ENCODE peak calls at places on chromosomes 3 and 15, in nine cellular contexts. One of them, this sample, is unnamed.

GRCh38 chr3:73768594-73769308 is 144.0 kb upstream of the PDZRN3 start:
- DNase-seq in adrenal gland: no peak
- DNase-seq in CD4-positive, alpha-beta T cell: no peak
- DNase-seq in RWPE1: no peak
- DNase-seq in foreskin fibroblast: peak
- DNase-seq in WTC11: no peak
- DNase-seq in GM13976: no peak
- DNase-seq in epithelial cell of esophagus: no peak
- DNase-seq in endothelial cell: no peak
- DNase-seq in this sample: no peak

GRCh38 chr3:183267140-183267539 is 14.1 kb downstream of the B3GNT5 start:
- DNase-seq in RWPE1: no peak
- DNase-seq in epithelial cell of esophagus: no peak
- DNase-seq in WTC11: no peak
- DNase-seq in endothelial cell: no peak
- DNase-seq in CD4-positive, alpha-beta T cell: no peak
- DNase-seq in adrenal gland: no peak
- DNase-seq in GM13976: no peak
- DNase-seq in foreskin fibroblast: no peak
- DNase-seq in this sample: no peak

GRCh38 chr3:53328750-53329149 is 18.6 kb downstream of the DCP1A start:
- DNase-seq in CD4-positive, alpha-beta T cell: no peak
- DNase-seq in adrenal gland: peak
- DNase-seq in foreskin fibroblast: no peak
- DNase-seq in endothelial cell: no peak
- DNase-seq in GM13976: no peak
- DNase-seq in epithelial cell of esophagus: no peak
- DNase-seq in RWPE1: no peak
- DNase-seq in WTC11: no peak
- DNase-seq in this sample: no peak

GRCh38 chr15:70486451-70487379 is 276.6 kb downstream of the UACA start:
- DNase-seq in GM13976: peak
- DNase-seq in RWPE1: peak
- DNase-seq in WTC11: no peak
- DNase-seq in CD4-positive, alpha-beta T cell: no peak
- DNase-seq in endothelial cell: no peak
- DNase-seq in foreskin fibroblast: no peak
- DNase-seq in adrenal gland: peak
- DNase-seq in epithelial cell of esophagus: peak
- DNase-seq in this sample: peak

GRCh38 chr15:70114226-70114625 is 16.5 kb upstream of the TLE3 start:
- DNase-seq in endothelial cell: no peak
- DNase-seq in adrenal gland: no peak
- DNase-seq in foreskin fibroblast: no peak
- DNase-seq in WTC11: no peak
- DNase-seq in RWPE1: no peak
- DNase-seq in GM13976: no peak
- DNase-seq in CD4-positive, alpha-beta T cell: no peak
- DNase-seq in epithelial cell of esophagus: no peak
- DNase-seq in this sample: no peak

GRCh38 chr3:135337176-135337575 is 542.1 kb downstream of the EPHB1 start:
- DNase-seq in adrenal gland: no peak
- DNase-seq in WTC11: no peak
- DNase-seq in foreskin fibroblast: no peak
- DNase-seq in endothelial cell: no peak
- DNase-seq in GM13976: no peak
- DNase-seq in RWPE1: no peak
- DNase-seq in epithelial cell of esophagus: no peak
- DNase-seq in CD4-positive, alpha-beta T cell: no peak
- DNase-seq in this sample: no peak

GRCh38 chr3:158839966-158840365 is 38.1 kb downstream of the MFSD1 start:
- DNase-seq in WTC11: no peak
- DNase-seq in foreskin fibroblast: no peak
- DNase-seq in RWPE1: no peak
- DNase-seq in GM13976: no peak
- DNase-seq in endothelial cell: no peak
- DNase-seq in epithelial cell of esophagus: no peak
- DNase-seq in CD4-positive, alpha-beta T cell: no peak
- DNase-seq in adrenal gland: no peak
- DNase-seq in this sample: no peak

GRCh38 chr3:140777631-140778030 is 99.8 kb downstream of the TRIM42 start:
- DNase-seq in endothelial cell: no peak
- DNase-seq in epithelial cell of esophagus: no peak
- DNase-seq in CD4-positive, alpha-beta T cell: no peak
- DNase-seq in RWPE1: no peak
- DNase-seq in GM13976: no peak
- DNase-seq in foreskin fibroblast: no peak
- DNase-seq in WTC11: no peak
- DNase-seq in adrenal gland: no peak
- DNase-seq in this sample: no peak

GRCh38 chr3:66836363-66837152 is 161.5 kb upstream of the KBTBD8 start:
- DNase-seq in adrenal gland: no peak
- DNase-seq in GM13976: no peak
- DNase-seq in epithelial cell of esophagus: peak
- DNase-seq in foreskin fibroblast: peak
- DNase-seq in CD4-positive, alpha-beta T cell: no peak
- DNase-seq in WTC11: no peak
- DNase-seq in endothelial cell: no peak
- DNase-seq in RWPE1: no peak
- DNase-seq in this sample: no peak

GRCh38 chr3:152258448-152259302 is 10.1 kb upstream of the MBNL1 start:
- DNase-seq in endothelial cell: no peak
- DNase-seq in WTC11: no peak
- DNase-seq in foreskin fibroblast: peak
- DNase-seq in epithelial cell of esophagus: peak
- DNase-seq in adrenal gland: peak
- DNase-seq in GM13976: no peak
- DNase-seq in CD4-positive, alpha-beta T cell: peak
- DNase-seq in RWPE1: peak
- DNase-seq in this sample: peak

GRCh38 chr3:127760361-127760760 is 62.0 kb downstream of the MGLL start:
- DNase-seq in foreskin fibroblast: no peak
- DNase-seq in adrenal gland: no peak
- DNase-seq in epithelial cell of esophagus: no peak
- DNase-seq in GM13976: no peak
- DNase-seq in WTC11: no peak
- DNase-seq in CD4-positive, alpha-beta T cell: no peak
- DNase-seq in endothelial cell: no peak
- DNase-seq in RWPE1: no peak
- DNase-seq in this sample: no peak

GRCh38 chr15:80823120-80823519 is 44.0 kb downstream of the CEMIP start:
- DNase-seq in RWPE1: no peak
- DNase-seq in endothelial cell: no peak
- DNase-seq in epithelial cell of esophagus: no peak
- DNase-seq in GM13976: no peak
- DNase-seq in CD4-positive, alpha-beta T cell: no peak
- DNase-seq in WTC11: no peak
- DNase-seq in foreskin fibroblast: no peak
- DNase-seq in adrenal gland: no peak
- DNase-seq in this sample: no peak

GRCh38 chr3:48217449-48217848 is 5.8 kb upstream of the CAMP start:
- DNase-seq in GM13976: no peak
- DNase-seq in adrenal gland: peak
- DNase-seq in WTC11: no peak
- DNase-seq in epithelial cell of esophagus: no peak
- DNase-seq in foreskin fibroblast: no peak
- DNase-seq in RWPE1: no peak
- DNase-seq in CD4-positive, alpha-beta T cell: no peak
- DNase-seq in endothelial cell: no peak
- DNase-seq in this sample: no peak

GRCh38 chr15:48385031-48385430 is 53.8 kb downstream of the DUT start:
- DNase-seq in WTC11: no peak
- DNase-seq in epithelial cell of esophagus: no peak
- DNase-seq in foreskin fibroblast: no peak
- DNase-seq in CD4-positive, alpha-beta T cell: no peak
- DNase-seq in adrenal gland: no peak
- DNase-seq in endothelial cell: no peak
- DNase-seq in RWPE1: no peak
- DNase-seq in GM13976: no peak
- DNase-seq in this sample: no peak

GRCh38 chr3:165895919-165896318 is 58.7 kb upstream of the BCHE start:
- DNase-seq in endothelial cell: peak
- DNase-seq in CD4-positive, alpha-beta T cell: no peak
- DNase-seq in epithelial cell of esophagus: peak
- DNase-seq in WTC11: peak
- DNase-seq in foreskin fibroblast: no peak
- DNase-seq in RWPE1: no peak
- DNase-seq in adrenal gland: peak
- DNase-seq in GM13976: no peak
- DNase-seq in this sample: peak

GRCh38 chr15:67972377-67972776 is 81.7 kb upstream of the PIAS1 start:
- DNase-seq in endothelial cell: no peak
- DNase-seq in GM13976: no peak
- DNase-seq in foreskin fibroblast: no peak
- DNase-seq in CD4-positive, alpha-beta T cell: no peak
- DNase-seq in epithelial cell of esophagus: no peak
- DNase-seq in WTC11: no peak
- DNase-seq in adrenal gland: no peak
- DNase-seq in RWPE1: no peak
- DNase-seq in this sample: no peak

GRCh38 chr3:160841455-160841854 is 85.4 kb downstream of the PPM1L start:
- DNase-seq in foreskin fibroblast: no peak
- DNase-seq in WTC11: no peak
- DNase-seq in CD4-positive, alpha-beta T cell: no peak
- DNase-seq in endothelial cell: no peak
- DNase-seq in epithelial cell of esophagus: no peak
- DNase-seq in GM13976: no peak
- DNase-seq in RWPE1: no peak
- DNase-seq in adrenal gland: no peak
- DNase-seq in this sample: no peak
- TF ChIP-seq CTCF in foreskin fibroblast: no peak
- TF ChIP-seq CTCF in WTC11: no peak
- TF ChIP-seq CTCF in CD4-positive, alpha-beta T cell: no peak
- TF ChIP-seq CTCF in endothelial cell: no peak
- TF ChIP-seq CTCF in epithelial cell of esophagus: no peak
- TF ChIP-seq CTCF in GM13976: peak
- TF ChIP-seq CTCF in RWPE1: no peak
- TF ChIP-seq CTCF in adrenal gland: no peak
- TF ChIP-seq CTCF in this sample: no peak

GRCh38 chr3:170727754-170728153 is 141.9 kb upstream of the SLC7A14 start:
- DNase-seq in adrenal gland: no peak
- DNase-seq in endothelial cell: no peak
- DNase-seq in WTC11: no peak
- DNase-seq in GM13976: no peak
- DNase-seq in foreskin fibroblast: no peak
- DNase-seq in CD4-positive, alpha-beta T cell: no peak
- DNase-seq in epithelial cell of esophagus: no peak
- DNase-seq in RWPE1: no peak
- DNase-seq in this sample: no peak

GRCh38 chr3:170728181-170728580 is 141.8 kb downstream of the RPL22L1 start:
- DNase-seq in GM13976: no peak
- DNase-seq in epithelial cell of esophagus: no peak
- DNase-seq in foreskin fibroblast: no peak
- DNase-seq in CD4-positive, alpha-beta T cell: no peak
- DNase-seq in RWPE1: no peak
- DNase-seq in adrenal gland: no peak
- DNase-seq in WTC11: no peak
- DNase-seq in endothelial cell: no peak
- DNase-seq in this sample: no peak

GRCh38 chr3:170726976-170727661 is 141.2 kb upstream of the SLC7A14 start:
- DNase-seq in endothelial cell: no peak
- DNase-seq in RWPE1: peak
- DNase-seq in adrenal gland: peak
- DNase-seq in epithelial cell of esophagus: peak
- DNase-seq in foreskin fibroblast: peak
- DNase-seq in WTC11: no peak
- DNase-seq in CD4-positive, alpha-beta T cell: no peak
- DNase-seq in GM13976: no peak
- DNase-seq in this sample: no peak

GRCh38 chr3:170724599-170724998 is 138.7 kb upstream of the SLC7A14 start:
- DNase-seq in foreskin fibroblast: peak
- DNase-seq in CD4-positive, alpha-beta T cell: no peak
- DNase-seq in epithelial cell of esophagus: peak
- DNase-seq in endothelial cell: no peak
- DNase-seq in RWPE1: no peak
- DNase-seq in GM13976: no peak
- DNase-seq in adrenal gland: peak
- DNase-seq in WTC11: no peak
- DNase-seq in this sample: no peak

GRCh38 chr3:170725285-170725731 is 139.4 kb upstream of the SLC7A14 start:
- DNase-seq in WTC11: no peak
- DNase-seq in CD4-positive, alpha-beta T cell: no peak
- DNase-seq in foreskin fibroblast: peak
- DNase-seq in GM13976: no peak
- DNase-seq in endothelial cell: no peak
- DNase-seq in adrenal gland: no peak
- DNase-seq in RWPE1: no peak
- DNase-seq in epithelial cell of esophagus: no peak
- DNase-seq in this sample: no peak
- TF ChIP-seq CTCF in WTC11: no peak
- TF ChIP-seq CTCF in CD4-positive, alpha-beta T cell: no peak
- TF ChIP-seq CTCF in foreskin fibroblast: no peak
- TF ChIP-seq CTCF in GM13976: no peak
- TF ChIP-seq CTCF in endothelial cell: no peak
- TF ChIP-seq CTCF in adrenal gland: no peak
- TF ChIP-seq CTCF in RWPE1: no peak
- TF ChIP-seq CTCF in epithelial cell of esophagus: no peak
- TF ChIP-seq CTCF in this sample: no peak

GRCh38 chr15:57017024-57017423 is 98.6 kb downstream of the TCF12 start:
- DNase-seq in CD4-positive, alpha-beta T cell: no peak
- DNase-seq in GM13976: no peak
- DNase-seq in adrenal gland: no peak
- DNase-seq in epithelial cell of esophagus: no peak
- DNase-seq in endothelial cell: no peak
- DNase-seq in RWPE1: no peak
- DNase-seq in foreskin fibroblast: peak
- DNase-seq in WTC11: no peak
- DNase-seq in this sample: no peak
- TF ChIP-seq CTCF in CD4-positive, alpha-beta T cell: no peak
- TF ChIP-seq CTCF in GM13976: no peak
- TF ChIP-seq CTCF in adrenal gland: peak
- TF ChIP-seq CTCF in epithelial cell of esophagus: no peak
- TF ChIP-seq CTCF in endothelial cell: no peak
- TF ChIP-seq CTCF in RWPE1: no peak
- TF ChIP-seq CTCF in foreskin fibroblast: no peak
- TF ChIP-seq CTCF in WTC11: no peak
- TF ChIP-seq CTCF in this sample: no peak

DNA sequence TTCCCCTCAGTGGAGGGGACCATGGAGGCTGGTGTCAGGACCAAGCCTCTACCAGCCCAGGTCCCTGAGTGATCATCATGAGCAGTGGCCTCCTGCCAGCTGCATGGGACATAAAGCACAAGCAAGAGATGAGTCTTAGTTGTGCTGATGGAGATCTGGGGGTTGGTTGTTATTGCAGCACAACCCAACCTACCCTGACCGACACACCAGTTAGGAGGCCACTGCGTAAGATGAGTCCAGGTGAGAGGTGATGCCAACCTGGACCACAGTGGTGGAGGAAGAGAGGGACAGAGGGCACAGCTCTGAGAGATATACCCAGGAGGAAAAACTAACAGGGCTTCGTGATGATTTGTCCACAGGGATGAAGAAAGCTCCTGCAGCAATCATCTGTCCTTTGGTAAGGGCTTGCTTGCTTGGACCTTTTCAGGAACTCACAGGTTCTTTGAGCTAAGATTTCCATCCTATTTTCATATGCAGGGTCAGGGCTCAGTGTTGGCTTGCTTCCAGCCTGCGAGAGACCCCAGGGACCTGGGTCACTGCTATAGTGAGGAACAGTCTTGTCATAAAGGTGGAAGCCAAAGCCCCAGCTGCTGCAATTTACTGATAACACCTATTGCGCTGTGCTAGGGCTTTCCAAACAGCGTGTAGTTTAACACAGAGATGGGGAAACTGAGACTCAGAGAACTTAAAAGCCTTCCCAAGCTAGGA is 8.1 kb downstream of the RASGRF1 start:
- DNase-seq in foreskin fibroblast: no peak
- DNase-seq in epithelial cell of esophagus: no peak
- DNase-seq in endothelial cell: no peak
- DNase-seq in GM13976: no peak
- DNase-seq in adrenal gland: no peak
- DNase-seq in CD4-positive, alpha-beta T cell: no peak
- DNase-seq in WTC11: no peak
- DNase-seq in RWPE1: no peak
- DNase-seq in this sample: no peak
- TF ChIP-seq CTCF in foreskin fibroblast: no peak
- TF ChIP-seq CTCF in epithelial cell of esophagus: no peak
- TF ChIP-seq CTCF in endothelial cell: no peak
- TF ChIP-seq CTCF in GM13976: no peak
- TF ChIP-seq CTCF in adrenal gland: no peak
- TF ChIP-seq CTCF in CD4-positive, alpha-beta T cell: no peak
- TF ChIP-seq CTCF in WTC11: no peak
- TF ChIP-seq CTCF in RWPE1: no peak
- TF ChIP-seq CTCF in this sample: no peak

This sample was measured in activated CD8-positive, alpha-beta T cell treated with anti-CD3 and anti-CD28 coated beads for 36 hours.